ENCODE peak calls at places on chromosomes 1 and 21, in ten cellular contexts. N, H, A, I, E, P, M, K, J and V are unnamed samples.
A peak's percentile ranks its signal among the peaks of the same experiment; 100 is the strongest.

GRCh38 chr1:96995351-96995750 is 273.8 kb downstream of the PTBP2 start:
- DNase-seq in A (no peak), K (no peak), H (no peak), E (no peak), I (no peak), P (no peak), M (no peak), J (no peak), N (no peak), V (no peak)

GRCh38 chr21:41673596-41674335 is 93.1 kb downstream of the RIPK4 start:
- DNase-seq in N (peak; percentile 89), J (peak; percentile 19), M (no peak), E (no peak), P (no peak), K (no peak), I (no peak), A (no peak), H (peak; percentile 75), V (no peak)

GRCh38 chr1:10626781-10627410 is 152.1 kb downstream of the PEX14 start:
- DNase-seq in J (peak; percentile 40), H (peak; percentile 51), I (no peak), K (no peak), N (no peak), P (no peak), E (no peak), A (no peak), M (no peak), V (no peak)

GRCh38 chr1:91697322-91698260 is 188.4 kb downstream of the TGFBR3 start:
- DNase-seq in K (no peak), H (no peak), J (no peak), I (no peak), A (no peak), M (no peak), N (no peak), E (no peak), P (peak; percentile 59), V (no peak)

GRCh38 chr1:235054961-235055360 is 73.7 kb downstream of the TOMM20 start:
- DNase-seq in M (peak; percentile 3), J (peak; percentile 35), H (no peak), A (no peak), P (no peak), E (no peak), K (no peak), N (no peak), I (no peak), V (no peak)

GRCh38 chr1:52403566-52404115 is 582 bp downstream of the ORC1 start:
- DNase-seq in N (peak; percentile 17), H (no peak), J (no peak), E (peak; percentile 61), I (no peak), P (peak; percentile 38), K (no peak), A (peak; percentile 69), M (peak; percentile 54), V (peak; percentile 13)

GRCh38 chr1:44645466-44646244 is 28.6 kb downstream of the TMEM53 start:
- DNase-seq in J (no peak), H (no peak), M (peak; percentile 88), A (no peak), E (no peak), N (no peak), K (peak; percentile 38), P (no peak), I (no peak), V (no peak)

GRCh38 chr1:54571803-54572202 is 23.8 kb downstream of the ACOT11 start:
- DNase-seq in K (no peak), H (no peak), J (no peak), A (peak; percentile 50), P (no peak), I (no peak), N (no peak), E (peak; percentile 55), M (no peak), V (no peak)

GRCh38 chr1:24102966-24103365 is 9.0 kb downstream of the MYOM3 start:
- DNase-seq in M (no peak), E (no peak), N (peak; percentile 70), A (no peak), J (no peak), K (peak; percentile 33), P (no peak), I (no peak), H (peak; percentile 74), V (no peak)

GRCh38 chr21:45595574-45596295 is 47.8 kb upstream of the PCBP3 start:
- DNase-seq in M (peak; percentile 37), P (no peak), N (no peak), H (no peak), E (no peak), A (no peak), J (peak; percentile 60), I (no peak), K (no peak), V (no peak)

GRCh38 chr21:44737706-44738354 is 26.5 kb upstream of the TSPEAR start:
- DNase-seq in N (no peak), P (no peak), A (no peak), J (no peak), H (no peak), K (no peak), M (no peak), I (no peak), E (peak; percentile 39), V (no peak)

DNA sequence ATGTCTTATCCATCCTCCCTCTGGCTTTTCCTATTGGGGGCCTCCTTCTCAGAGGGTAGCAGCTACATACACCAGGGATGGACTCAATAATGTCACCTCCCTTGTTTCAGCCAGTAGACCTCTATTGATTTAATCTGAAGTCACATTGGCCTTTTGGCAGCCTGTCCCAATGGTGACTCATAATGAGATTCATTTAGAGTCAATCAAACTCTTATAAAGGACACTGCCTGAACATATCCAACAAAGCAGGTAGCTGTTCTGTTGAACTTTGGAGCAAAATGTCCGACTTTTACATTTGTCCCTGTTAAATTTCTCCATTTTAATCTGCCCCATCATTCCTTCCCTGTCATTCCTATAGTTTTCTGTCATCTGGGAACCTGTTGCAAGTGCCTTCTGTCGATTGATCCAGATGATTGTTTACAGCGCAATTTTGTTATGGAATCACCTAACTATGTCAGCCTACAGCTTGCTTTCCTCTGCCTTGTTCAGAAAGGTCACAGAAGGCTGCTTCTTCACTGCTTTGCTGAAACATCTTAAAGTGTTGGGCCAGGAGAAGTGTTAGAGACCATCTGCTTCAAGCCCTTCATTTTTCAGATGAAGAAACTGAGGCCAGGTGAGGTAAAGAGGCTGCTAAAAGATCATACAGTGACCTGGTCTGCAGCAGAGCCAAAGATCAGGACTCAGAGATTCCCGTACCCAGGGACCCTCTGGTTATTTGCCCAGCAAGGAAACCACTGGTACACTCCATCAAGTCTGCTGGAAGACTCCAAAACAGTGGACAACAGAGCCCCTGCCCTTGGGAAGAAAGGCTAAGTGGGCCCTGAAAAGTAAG is 106.0 kb downstream of the ETS2 start:
- DNase-seq in K (no peak), A (no peak), N (peak; percentile 53), E (no peak), I (no peak), H (no peak), J (no peak), M (peak; percentile 77), P (no peak), V (no peak)
- H3K4me1 ChIP-seq in K (peaks cover 47% of the 10 kb centered on the region), A (peaks cover 3% of the 10 kb centered on the region), N (peaks cover 67% of the 10 kb centered on the region), E (peaks cover 19% of the 10 kb centered on the region), I (peaks cover 13% of the 10 kb centered on the region), H (peaks cover 37% of the 10 kb centered on the region), J (peaks cover 48% of the 10 kb centered on the region), M (peaks cover 49% of the 10 kb centered on the region), P (no peaks in the 10 kb centered on the region), V (peaks cover 9% of the 10 kb centered on the region)

GRCh38 chr1:216902669-216903388 is 179.6 kb upstream of the ESRRG start:
- DNase-seq in E (no peak), A (no peak), K (no peak), P (no peak), N (no peak), I (no peak), J (no peak), H (no peak), M (no peak), V (no peak)

GRCh38 chr1:216905781-216906180 is 182.6 kb upstream of the ESRRG start:
- DNase-seq in E (no peak), I (no peak), A (no peak), N (no peak), J (no peak), H (no peak), K (no peak), P (no peak), M (no peak), V (no peak)

GRCh38 chr1:216904457-216904856 is 181.2 kb upstream of the ESRRG start:
- DNase-seq in H (no peak), A (no peak), I (no peak), E (no peak), M (no peak), P (no peak), J (no peak), K (no peak), N (no peak), V (no peak)

GRCh38 chr1:216903389-216903754 is 180.1 kb upstream of the ESRRG start:
- DNase-seq in E (no peak), A (no peak), J (no peak), I (no peak), K (no peak), P (no peak), N (no peak), M (peak; percentile 64), H (no peak), V (no peak)

GRCh38 chr1:216905052-216905580 is 181.9 kb upstream of the ESRRG start:
- DNase-seq in J (no peak), N (no peak), K (no peak), I (no peak), P (no peak), M (peak; percentile 64), E (no peak), H (no peak), A (no peak), V (no peak)
- H3K27ac ChIP-seq in J (no peak overlapping the region), N (no peak overlapping the region), K (no peak overlapping the region), I (no peak overlapping the region), P (no peak overlapping the region), M (peak overlapping the region; percentile 14), E (no peak overlapping the region), H (no peak overlapping the region), A (no peak overlapping the region), V (no peak overlapping the region)

DNA sequence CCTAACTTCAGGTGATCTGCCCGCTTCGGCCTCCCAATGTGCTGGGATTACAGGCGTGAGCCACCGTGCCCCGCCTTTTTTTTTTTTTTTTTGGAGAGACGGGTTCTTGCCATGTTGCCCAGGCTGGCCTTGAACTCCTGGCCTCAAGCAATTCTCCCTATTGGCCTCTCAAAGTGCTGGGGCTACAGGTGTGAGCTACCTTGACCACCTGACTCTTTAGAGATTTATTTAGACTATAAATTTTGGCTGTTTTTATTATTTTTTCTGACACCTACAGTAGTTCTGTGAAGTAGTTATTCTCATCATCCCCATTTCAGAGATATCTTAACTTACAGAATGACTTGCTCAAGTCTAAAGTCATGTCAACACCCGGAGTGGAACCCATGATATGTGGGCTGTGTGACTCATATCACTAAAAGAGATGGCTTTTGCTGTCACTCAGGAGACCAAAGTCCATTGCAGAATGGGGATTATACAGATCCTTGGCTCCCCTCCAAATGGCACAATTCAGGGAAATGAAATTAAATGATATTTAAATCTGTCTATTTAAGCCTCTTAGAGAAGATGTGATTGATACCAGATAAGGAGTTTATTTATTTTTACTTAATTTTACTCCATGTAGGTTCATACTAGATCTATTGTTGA is 93.2 kb downstream of the CTH start:
- DNase-seq in I (no peak), P (no peak), H (no peak), K (no peak), E (no peak), J (no peak), A (peak; percentile 3), N (no peak), M (peak; percentile 54), V (no peak)
- H3K4me3 ChIP-seq in I (no peak overlapping the region), P (no peak overlapping the region), H (no peak overlapping the region), K (no peak overlapping the region), E (no peak overlapping the region), J (no peak overlapping the region), A (no peak overlapping the region), N (no peak overlapping the region), M (no peak overlapping the region), V (no peak overlapping the region)

GRCh38 chr1:12424150-12424549 is 193.9 kb downstream of the DHRS3 start:
- DNase-seq in J (no peak), P (no peak), E (no peak), K (no peak), N (no peak), M (no peak), A (peak; percentile 58), H (no peak), I (no peak), V (no peak)
- H3K4me1 ChIP-seq in J (peaks cover 15% of the 10 kb centered on the region), P (peaks cover 4% of the 10 kb centered on the region), E (peaks cover 9% of the 10 kb centered on the region), K (peaks cover 39% of the 10 kb centered on the region), N (no peaks in the 10 kb centered on the region), M (peaks cover 4% of the 10 kb centered on the region), A (peaks cover 17% of the 10 kb centered on the region), H (peaks cover 30% of the 10 kb centered on the region), I (peaks cover 32% of the 10 kb centered on the region), V (no peaks in the 10 kb centered on the region)